ENCODE peak calls at places on chromosome 7, in four cellular contexts. T is GM12878, L is K562, U is HepG2. K is an unnamed sample.
A peak's percentile ranks its signal among the peaks of the same experiment; 100 is the strongest.

GRCh38 chr7:128939861-128940410 is 2.2 kb downstream of the IRF5 start:
- DNase-seq in U (no peak), T (no peak), L (peak; percentile 49), K (peak; percentile 47)

GRCh38 chr7:79452495-79453265 is 787 bp downstream of the MAGI2 start:
- DNase-seq in L (no peak), U (peak; percentile 60), T (no peak), K (peak; percentile 61)

GRCh38 chr7:70092314-70093303 is 494.3 kb downstream of the AUTS2 start:
- DNase-seq in T (no peak), L (no peak), U (no peak), K (peak; percentile 70)

GRCh38 chr7:97020601-97021442 is 3.8 kb downstream of the DLX5 start:
- DNase-seq in U (no peak), L (no peak), T (no peak), K (no peak)

GRCh38 chr7:65832281-65832680 is 40.6 kb upstream of the VKORC1L1 start:
- DNase-seq in L (no peak), U (no peak), T (no peak), K (no peak)

GRCh38 chr7:3956949-3957348 is 655.9 kb downstream of the SDK1 start:
- DNase-seq in U (no peak), T (peak; percentile 31), L (no peak), K (no peak)

GRCh38 chr7:9083837-9084236 is 650.4 kb downstream of the NXPH1 start:
- DNase-seq in U (no peak), L (no peak), T (no peak), K (peak; percentile 24)

GRCh38 chr7:81688622-81689411 is 81.0 kb downstream of the HGF start:
- DNase-seq in U (no peak), L (no peak), T (no peak), K (no peak)

GRCh38 chr7:132243463-132243862 is 332.8 kb downstream of the PLXNA4 start:
- DNase-seq in L (no peak), U (no peak), T (no peak), K (no peak)

GRCh38 chr7:67267914-67268313 is 271.3 kb downstream of the TYW1 start:
- DNase-seq in L (no peak), U (no peak), T (no peak), K (no peak)

GRCh38 chr7:7114575-7115291 is 67.6 kb upstream of the C1GALT1 start:
- DNase-seq in U (peak; percentile 97), T (no peak), L (no peak), K (no peak)

GRCh38 chr7:66353547-66353946 is 148.4 kb downstream of the TPST1 start:
- DNase-seq in L (no peak), U (no peak), T (no peak), K (no peak)

GRCh38 chr7:14504134-14504533 is 398.4 kb downstream of the DGKB start:
- DNase-seq in U (no peak), L (no peak), T (no peak), K (no peak)

GRCh38 chr7:151250181-151251095 is 1.9 kb upstream of the SMARCD3 start:
- DNase-seq in U (no peak), T (no peak), L (no peak), K (no peak)

GRCh38 chr7:151248191-151249033 is at the start of gene SMARCD3:
- DNase-seq in T (no peak), U (peak; percentile 46), L (peak; percentile 86), K (peak; percentile 93)

GRCh38 chr7:151247611-151248176 is 800 bp downstream of the SMARCD3 start:
- DNase-seq in T (no peak), U (no peak), L (no peak), K (no peak)

GRCh38 chr7:151249732-151250072 is 1.2 kb upstream of the SMARCD3 start:
- DNase-seq in L (peak; percentile 59), U (no peak), T (no peak), K (peak; percentile 60)

DNA sequence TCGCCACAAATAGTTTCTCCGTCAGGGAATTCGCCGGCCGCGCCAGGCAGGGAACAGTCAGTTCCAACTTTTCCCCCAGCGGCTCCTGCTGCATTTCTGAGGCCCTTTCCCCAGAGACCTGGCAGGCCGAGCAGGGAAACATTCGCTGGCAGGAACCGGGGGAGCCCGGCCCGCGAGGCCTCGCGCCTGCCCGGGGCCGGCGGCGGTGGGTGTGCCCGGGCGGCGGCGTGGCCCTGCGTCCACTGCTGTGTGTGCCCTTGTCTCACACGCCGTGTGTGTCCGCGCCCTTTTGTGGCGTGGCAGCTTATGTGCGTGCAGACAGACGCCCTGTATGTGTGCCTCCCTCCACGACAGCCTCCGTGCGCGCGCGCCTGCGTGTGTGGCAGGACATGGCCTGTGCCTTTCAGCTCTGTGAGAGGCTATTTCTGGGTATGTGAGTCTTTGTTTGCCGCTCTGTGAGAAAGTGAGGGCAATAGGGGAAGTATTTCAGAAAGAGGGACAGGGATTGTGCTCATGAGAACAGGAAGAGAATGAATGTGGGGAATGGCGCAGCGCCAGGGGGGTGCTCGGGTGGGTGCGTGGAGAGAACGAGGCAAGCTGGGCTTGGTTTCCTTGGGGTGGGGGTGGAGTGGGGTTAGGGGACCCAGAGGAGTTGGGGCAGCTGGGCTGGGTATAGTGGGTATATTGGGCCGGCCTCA is 689 bp upstream of the SMARCD3 start:
- DNase-seq in L (peak; percentile 63), U (no peak), T (no peak), K (peak; percentile 84)
- TF ChIP-seq POLR2AphosphoS5 in L (no peak), U (no peak), T (no peak), K (no peak)

DNA sequence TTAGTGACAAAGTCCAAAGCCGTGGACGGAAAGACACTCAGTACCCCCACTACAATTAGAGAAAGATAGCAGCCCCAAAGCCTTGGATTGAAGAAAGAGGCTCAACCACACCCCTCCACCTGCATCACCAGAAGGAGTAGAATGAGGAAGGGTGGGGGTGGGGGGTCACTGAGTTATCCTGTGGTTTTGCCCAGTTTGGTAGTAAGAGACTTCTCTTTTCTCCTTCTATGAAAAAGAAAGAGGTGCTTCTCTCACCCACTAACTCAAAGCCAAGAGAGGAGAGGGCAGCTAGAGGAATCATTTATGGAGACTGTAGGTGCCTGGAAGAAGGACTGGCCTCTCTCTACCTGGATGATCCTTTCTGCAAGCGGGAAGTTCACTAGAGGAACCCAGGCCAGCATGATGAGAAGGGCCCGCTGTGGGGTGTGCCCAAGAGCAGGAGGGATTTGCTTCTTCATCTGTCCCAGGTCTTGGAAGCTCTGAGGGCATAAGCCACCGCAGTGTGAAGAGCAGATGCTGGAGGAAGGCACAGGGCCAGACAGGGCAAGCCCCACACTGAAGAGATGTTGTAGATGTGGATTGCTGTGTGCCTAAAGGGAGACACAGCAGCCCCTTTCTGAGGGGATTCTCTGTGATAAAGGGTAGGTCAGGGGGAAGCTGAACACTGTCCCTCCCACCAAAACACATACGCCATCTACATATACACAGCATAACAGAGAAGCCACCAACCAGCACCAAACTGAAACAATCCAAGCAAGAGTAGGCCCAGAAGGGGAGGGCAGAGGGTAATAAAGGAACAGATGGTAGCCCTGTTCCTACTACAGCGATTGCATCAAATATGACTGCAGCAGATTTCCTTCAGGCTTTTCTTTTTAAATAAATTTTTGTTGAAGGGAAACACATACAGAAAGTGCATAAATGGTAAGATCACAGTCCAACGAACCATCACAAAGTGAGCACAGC is 25.8 kb upstream of the LANCL2 start:
- DNase-seq in T (no peak), U (no peak), L (no peak), K (no peak)
- TF ChIP-seq MXI1 in T (no peak), U (no peak), L (no peak), K (no peak)

GRCh38 chr7:131056007-131056406 is 271.7 kb upstream of the MKLN1 start:
- DNase-seq in T (no peak), U (no peak), L (no peak), K (no peak)
- H3K9ac ChIP-seq in T (no peak overlapping the region), U (no peak overlapping the region), L (no peak overlapping the region), K (no peak overlapping the region)

GRCh38 chr7:130142654-130143333 is 62.4 kb downstream of the TMEM209 start:
- DNase-seq in T (no peak), L (no peak), U (no peak), K (no peak)

GRCh38 chr7:130141858-130142653 is 63.1 kb downstream of the TMEM209 start:
- DNase-seq in U (no peak), T (no peak), L (peak; percentile 50), K (peak; percentile 60)

GRCh38 chr7:130140551-130141160 is 64.5 kb downstream of the TMEM209 start:
- DNase-seq in U (no peak), L (no peak), T (no peak), K (no peak)

GRCh38 chr7:130139193-130139950 is 65.8 kb downstream of the TMEM209 start:
- DNase-seq in T (no peak), U (no peak), L (no peak), K (no peak)

DNA sequence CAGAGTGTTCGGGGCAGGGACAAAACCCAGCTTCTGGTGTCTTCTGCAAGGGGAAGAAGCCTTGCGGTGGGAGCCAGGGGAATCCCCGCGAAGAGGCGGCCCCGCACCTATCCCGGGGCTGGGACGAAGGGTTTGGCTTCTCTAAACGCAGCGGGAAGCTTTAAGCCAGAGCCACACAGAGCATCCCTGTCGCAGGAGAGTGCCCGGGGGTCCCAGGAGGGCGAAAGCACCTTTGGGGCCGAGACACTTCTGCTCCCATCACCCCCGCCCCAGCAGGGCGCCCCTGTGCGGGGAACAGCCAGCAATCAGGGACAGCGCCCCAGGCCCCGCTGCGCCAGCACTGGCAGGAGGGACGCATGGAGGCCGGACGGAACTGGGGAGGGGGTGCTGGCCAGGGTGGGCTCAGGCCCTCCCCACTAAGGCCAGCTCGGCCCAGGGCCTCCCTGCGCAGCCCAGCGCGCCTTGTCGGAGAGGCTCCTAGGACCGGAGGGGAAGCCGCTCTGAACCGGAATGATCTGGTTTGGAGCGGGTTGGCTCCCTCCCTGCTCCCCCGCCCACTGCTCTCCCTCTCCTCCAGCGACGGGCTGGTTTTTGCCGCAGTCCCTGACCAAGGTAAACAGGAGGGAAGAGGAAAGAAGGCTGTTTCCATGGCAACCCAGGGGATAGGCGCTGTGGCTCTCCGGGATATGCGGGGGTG is 63.9 kb downstream of the TMEM209 start:
- DNase-seq in L (peak; percentile 85), U (no peak), T (no peak), K (peak; percentile 95)
- TF ChIP-seq POLR2AphosphoS5 in L (peak; percentile 23), U (no peak), T (peak; percentile 63), K (no peak)